ENCODE peak calls at places on chromosome 17, in six cellular contexts. G is osteocyte, D is sigmoid colon, Q is cardiac muscle cell, P is ascending aorta, B is heart left ventricle. U is an unnamed sample.

GRCh38 chr17:3475812-3476686 is at the start of gene ASPA:
- DNase-seq in P (no peak), G (no peak), D (no peak), Q (no peak), B (no peak), U (peak)

GRCh38 chr17:17387461-17388362 is 84.5 kb downstream of the NT5M start:
- DNase-seq in B (no peak), Q (no peak), G (no peak), D (no peak), P (no peak), U (no peak)

GRCh38 chr17:72579990-72580320 is 459.1 kb downstream of the SOX9 start:
- DNase-seq in B (no peak), Q (no peak), D (no peak), P (no peak), G (no peak), U (no peak)

GRCh38 chr17:66843606-66844005 is 8.7 kb downstream of the CACNG5 start:
- DNase-seq in P (no peak), G (peak), D (no peak), B (peak), Q (no peak), U (no peak)

GRCh38 chr17:45364531-45365390 is 47.9 kb upstream of the MAP3K14 start:
- DNase-seq in B (no peak), Q (peak), P (no peak), G (no peak), D (peak), U (no peak)

GRCh38 chr17:14904406-14904805 is 360.7 kb downstream of the PMP22 start:
- DNase-seq in D (no peak), B (no peak), G (no peak), Q (peak), P (no peak), U (no peak)

GRCh38 chr17:80682372-80682771 is 137.7 kb downstream of the RPTOR start:
- DNase-seq in B (no peak), G (no peak), P (no peak), D (no peak), Q (no peak), U (no peak)

GRCh38 chr17:34582901-34583245 is 3.5 kb downstream of the TMEM132E start:
- DNase-seq in P (no peak), D (no peak), B (no peak), Q (no peak), G (no peak), U (no peak)

GRCh38 chr17:78315355-78316114 is 44.3 kb downstream of the SOCS3 start:
- DNase-seq in P (peak), B (peak), D (peak), G (peak), Q (peak), U (peak)

GRCh38 chr17:76145231-76146052 is 4.4 kb upstream of the FOXJ1 start:
- DNase-seq in P (no peak), B (no peak), G (no peak), Q (no peak), D (peak), U (no peak)

GRCh38 chr17:19003966-19004600 is 481 bp downstream of the FAM83G start:
- DNase-seq in B (no peak), Q (peak), P (no peak), D (no peak), G (no peak), U (no peak)

GRCh38 chr17:76462556-76463290 is 4.7 kb upstream of the AANAT start:
- DNase-seq in D (no peak), P (no peak), B (no peak), G (no peak), Q (peak), U (no peak)

GRCh38 chr17:14833201-14833773 is 431.8 kb downstream of the PMP22 start:
- DNase-seq in G (no peak), D (no peak), Q (peak), B (no peak), P (no peak), U (no peak)

GRCh38 chr17:67194134-67194533 is 50.9 kb downstream of the HELZ start:
- DNase-seq in P (no peak), D (no peak), Q (peak), B (no peak), G (no peak), U (peak)

GRCh38 chr17:69959291-69959690 is 115.7 kb upstream of the KCNJ16 start:
- DNase-seq in B (no peak), Q (no peak), D (no peak), G (no peak), P (no peak), U (no peak)

GRCh38 chr17:5078106-5079028 is at the start of gene ZFP3:
- DNase-seq in P (peak), B (peak), G (no peak), D (peak), Q (peak), U (no peak)
- TF ChIP-seq CTCF in P (no peak), B (peak), G (no peak), D (no peak), Q (peak), U (peak)

DNA sequence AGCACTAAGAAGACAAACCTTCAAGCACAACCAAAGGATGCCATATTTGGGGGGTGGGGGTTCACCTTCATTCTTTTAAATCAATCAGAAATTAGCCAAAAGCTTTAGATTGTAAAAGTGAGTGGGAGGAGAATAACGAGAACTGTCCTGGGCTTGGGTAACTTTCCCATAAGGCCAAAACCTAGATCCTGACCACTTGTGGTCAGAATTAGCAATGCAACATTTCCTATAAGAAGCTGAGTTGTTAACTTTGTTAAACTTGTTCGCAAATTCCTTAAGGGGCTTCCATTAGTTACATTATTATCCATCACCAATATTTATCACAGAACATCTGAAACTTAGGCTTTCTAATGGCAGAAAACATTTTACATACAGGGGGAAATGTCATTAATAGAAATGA is 25.1 kb downstream of the STAT5B start:
- DNase-seq in B (no peak), P (no peak), D (no peak), Q (peak), G (no peak), U (no peak)
- TF ChIP-seq CTCF in B (no peak), P (no peak), D (peak), Q (peak), G (peak), U (peak)

GRCh38 chr17:68782829-68783228 is 172.4 kb downstream of the ABCA8 start:
- DNase-seq in Q (no peak), G (no peak), B (no peak), D (no peak), P (no peak), U (no peak)

GRCh38 chr17:68784431-68784830 is 170.8 kb downstream of the ABCA8 start:
- DNase-seq in B (no peak), P (no peak), G (no peak), D (no peak), Q (no peak), U (no peak)

GRCh38 chr17:68789203-68789962 is 165.8 kb downstream of the ABCA8 start:
- DNase-seq in G (no peak), B (no peak), P (no peak), Q (no peak), D (no peak), U (no peak)

GRCh38 chr17:68783861-68784260 is 171.3 kb downstream of the ABCA8 start:
- DNase-seq in Q (no peak), B (no peak), D (no peak), G (no peak), P (no peak), U (no peak)

DNA sequence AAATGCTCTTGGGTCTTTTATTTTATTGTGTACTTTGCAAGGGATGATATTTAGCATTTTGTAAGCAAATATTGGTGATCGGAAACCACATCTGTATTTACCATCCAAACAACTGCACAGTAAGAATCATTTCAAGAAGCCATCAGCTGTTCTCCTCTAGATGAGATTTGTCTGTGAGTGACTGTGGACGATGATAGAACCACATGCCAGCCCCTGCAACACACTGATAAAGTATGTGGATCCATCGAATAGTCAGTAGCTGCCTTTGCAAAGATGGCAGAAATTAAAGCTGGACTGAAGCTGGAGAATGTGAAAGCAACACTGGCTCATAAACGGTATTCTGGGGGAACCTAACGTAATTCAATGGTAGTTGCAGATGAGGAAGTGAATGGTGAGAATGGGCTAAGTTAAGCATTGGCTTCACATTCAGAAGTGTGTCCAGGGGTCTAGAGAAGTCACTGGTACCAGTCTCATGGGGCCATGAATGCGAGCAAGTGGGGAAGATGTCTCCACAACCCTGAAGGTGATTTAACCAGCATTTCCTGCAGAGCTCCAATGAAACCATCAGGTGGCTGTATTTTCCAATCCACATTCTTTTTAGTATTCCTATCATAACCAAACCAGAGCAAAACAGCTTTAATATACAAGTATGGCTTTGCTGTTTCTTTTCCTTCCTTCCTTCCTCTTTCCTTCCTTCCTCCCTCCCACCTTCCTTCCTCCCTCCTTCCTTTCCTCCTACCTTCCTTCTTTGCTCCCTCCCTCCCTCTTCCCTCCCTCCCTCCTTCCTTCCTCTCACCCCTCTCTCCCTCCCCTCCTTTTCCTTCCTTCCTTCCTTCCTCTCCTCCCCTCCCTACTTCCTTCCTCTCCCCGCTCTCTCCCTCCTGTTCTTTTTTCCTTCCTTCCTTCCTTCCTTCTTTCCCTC is 169.4 kb downstream of the ABCA8 start:
- DNase-seq in G (no peak), Q (no peak), D (no peak), P (no peak), B (no peak), U (no peak)
- TF ChIP-seq CTCF in G (no peak), Q (no peak), D (no peak), P (no peak), B (no peak), U (peak)

DNA sequence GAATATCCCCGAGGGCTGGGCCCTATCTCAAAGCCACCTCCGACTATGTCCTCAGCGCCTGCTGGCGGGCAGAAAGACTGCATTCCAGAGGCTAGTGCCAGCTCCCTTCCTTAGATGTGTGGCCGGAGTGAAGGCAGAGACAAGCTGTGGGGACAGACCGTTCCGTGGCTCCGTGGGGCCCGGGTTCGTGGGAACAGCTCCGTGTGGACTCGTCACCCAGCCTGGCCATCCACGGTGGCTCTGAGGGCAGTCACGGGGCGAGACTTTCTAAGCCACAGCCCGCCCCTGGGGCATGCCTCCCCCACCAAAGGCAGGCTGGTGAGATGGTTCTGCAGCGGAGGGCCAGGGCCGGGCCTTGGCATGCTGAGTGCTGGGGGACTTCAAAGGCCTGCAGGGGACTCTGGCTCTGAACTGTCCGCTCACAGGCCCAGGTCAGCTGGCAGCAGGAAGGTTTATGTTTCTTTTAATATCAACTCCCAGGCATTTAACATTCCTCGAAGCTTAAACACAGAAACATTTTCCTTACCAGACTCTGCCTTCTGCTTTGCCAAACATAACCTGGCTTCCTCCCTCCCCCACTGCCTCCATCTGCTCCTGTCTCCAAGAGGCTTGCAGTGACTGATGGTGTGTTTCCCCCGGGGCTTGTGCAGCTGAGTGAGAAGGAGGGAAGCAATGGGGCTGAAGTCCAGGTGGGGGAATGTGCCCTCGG is 50.4 kb downstream of the TIMM22 start:
- DNase-seq in Q (peak), B (peak), G (no peak), P (no peak), D (peak), U (no peak)
- TF ChIP-seq CTCF in Q (no peak), B (peak), G (no peak), P (peak), D (peak), U (no peak)

GRCh38 chr17:37650419-37651003 is 7.3 kb upstream of the DDX52 start:
- DNase-seq in Q (peak), B (no peak), G (no peak), P (no peak), D (no peak), U (no peak)
- TF ChIP-seq CTCF in Q (peak), B (peak), G (peak), P (no peak), D (no peak), U (peak)

DNA sequence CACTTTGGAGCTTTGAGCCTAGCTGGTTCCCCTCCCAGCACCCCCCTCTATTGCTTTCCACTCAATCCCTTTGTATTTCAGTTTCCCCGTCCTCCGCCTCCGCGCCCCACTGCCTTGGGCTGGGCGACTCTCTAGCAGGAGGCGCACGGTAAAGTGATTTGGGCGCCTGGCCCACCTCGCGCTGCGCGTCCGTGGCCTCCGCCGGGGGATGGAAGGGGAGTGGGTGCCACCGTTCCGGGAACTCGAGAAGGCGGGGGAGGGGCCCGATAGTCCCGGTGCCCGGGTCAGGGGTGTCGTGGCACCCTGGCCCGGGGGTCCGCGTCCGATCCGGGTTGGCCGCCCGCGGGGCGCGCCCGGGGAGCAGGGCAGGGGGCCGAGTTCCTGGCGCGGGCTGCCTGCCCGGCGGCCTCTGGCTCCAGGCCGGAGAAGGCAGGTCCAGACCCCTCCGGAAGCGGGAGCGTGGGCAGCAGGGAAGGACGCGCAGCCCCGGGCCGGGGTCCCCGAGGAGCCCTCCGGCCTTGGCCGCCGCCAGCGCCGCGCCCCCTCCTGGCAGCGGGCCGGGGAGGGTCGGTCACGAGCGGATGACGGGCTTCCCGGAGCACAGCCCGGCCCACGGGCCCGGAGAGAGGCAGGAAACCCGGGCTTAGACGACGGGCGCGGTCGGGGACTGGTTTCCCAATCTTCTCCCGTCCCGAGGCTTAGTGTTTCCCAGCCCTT is 15.8 kb downstream of the MEOX1 start:
- DNase-seq in G (no peak), Q (peak), B (peak), P (no peak), D (peak), U (no peak)
- TF ChIP-seq CTCF in G (no peak), Q (no peak), B (no peak), P (no peak), D (no peak), U (no peak)

U was measured in epithelial cell of proximal tubule.